ENCODE peak calls at places on chromosome 7, in seven cellular contexts. W, V, A, S, R, O and Q are unnamed samples.

GRCh38 chr7:111137296-111138195 is 46.6 kb downstream of the LRRN3 start:
- DNase-seq in W (no peak), V (peak), A (no peak), S (no peak), R (peak), O (no peak), Q (no peak)

GRCh38 chr7:42071372-42072261 is 165.4 kb downstream of the GLI3 start:
- DNase-seq in W (no peak), V (peak), A (no peak), S (no peak), R (no peak), O (no peak), Q (no peak)

GRCh38 chr7:154744226-154744860 is 258.6 kb downstream of the PAXIP1 start:
- DNase-seq in W (peak), V (no peak), A (peak), S (no peak), R (no peak), O (peak), Q (no peak)

GRCh38 chr7:117132385-117133120 is 179.3 kb downstream of the ST7 start:
- DNase-seq in W (no peak), V (peak), A (no peak), S (no peak), R (no peak), O (peak), Q (no peak)

GRCh38 chr7:158810846-158811245 is 18.5 kb downstream of the ESYT2 start:
- DNase-seq in W (no peak), V (no peak), A (no peak), S (no peak), R (no peak), O (no peak), Q (no peak)

GRCh38 chr7:46660402-46660801 is 739.3 kb upstream of the IGFBP3 start:
- DNase-seq in W (no peak), V (peak), A (no peak), S (no peak), R (no peak), O (no peak), Q (no peak)

GRCh38 chr7:56009695-56010094 is 41.5 kb downstream of the PSPH start:
- DNase-seq in W (peak), V (peak), A (no peak), S (no peak), R (no peak), O (no peak), Q (no peak)

GRCh38 chr7:140403878-140404564 is at the start of gene RAB19:
- DNase-seq in W (peak), V (no peak), A (peak), S (peak), R (peak), O (peak), Q (no peak)

GRCh38 chr7:6258440-6259182 is 13.8 kb downstream of the CYTH3 start:
- DNase-seq in W (no peak), V (peak), A (peak), S (no peak), R (no peak), O (no peak), Q (no peak)

GRCh38 chr7:2623698-2624014 is 8.1 kb upstream of the TTYH3 start:
- DNase-seq in W (no peak), V (no peak), A (no peak), S (no peak), R (no peak), O (no peak), Q (no peak)

GRCh38 chr7:99096124-99096887 is 47.6 kb downstream of the SMURF1 start:
- DNase-seq in W (no peak), V (no peak), A (no peak), S (no peak), R (no peak), O (no peak), Q (no peak)

GRCh38 chr7:18494821-18495408 is 634 bp upstream of the HDAC9 start:
- DNase-seq in W (no peak), V (peak), A (no peak), S (no peak), R (no peak), O (no peak), Q (no peak)

GRCh38 chr7:33922820-33923219 is 17.5 kb downstream of the BMPER start:
- DNase-seq in W (no peak), V (no peak), A (no peak), S (no peak), R (no peak), O (no peak), Q (no peak)

GRCh38 chr7:151012921-151013347 is 11.4 kb downstream of the ATG9B start:
- DNase-seq in W (no peak), V (no peak), A (peak), S (no peak), R (no peak), O (peak), Q (no peak)

GRCh38 chr7:74365320-74366022 is 76.3 kb downstream of the CLIP2 start:
- DNase-seq in W (no peak), V (peak), A (no peak), S (no peak), R (no peak), O (peak), Q (no peak)

GRCh38 chr7:70678621-70679251 is 453.2 kb upstream of the GALNT17 start:
- DNase-seq in W (no peak), V (peak), A (no peak), S (no peak), R (no peak), O (no peak), Q (no peak)

GRCh38 chr7:96495751-96496216 is 173.9 kb upstream of the SLC25A13 start:
- DNase-seq in W (no peak), V (no peak), A (no peak), S (no peak), R (no peak), O (peak), Q (no peak)

GRCh38 chr7:100719523-100720319 is 547 bp upstream of the EPO start:
- DNase-seq in W (no peak), V (peak), A (no peak), S (no peak), R (no peak), O (peak), Q (no peak)

GRCh38 chr7:27784399-27785053 is 44.6 kb downstream of the TAX1BP1 start:
- DNase-seq in W (no peak), V (peak), A (peak), S (no peak), R (no peak), O (peak), Q (no peak)

GRCh38 chr7:94449151-94449725 is 54.5 kb downstream of the COL1A2 start:
- DNase-seq in W (no peak), V (no peak), A (peak), S (no peak), R (no peak), O (peak), Q (no peak)

GRCh38 chr7:110541962-110542361 is 549.0 kb upstream of the LRRN3 start:
- DNase-seq in W (no peak), V (peak), A (no peak), S (no peak), R (no peak), O (peak), Q (no peak)

GRCh38 chr7:117072620-117073118 is 119.4 kb downstream of the ST7 start:
- DNase-seq in W (peak), V (peak), A (no peak), S (no peak), R (peak), O (peak), Q (peak)

GRCh38 chr7:87316846-87317545 is 28.5 kb upstream of the CROT start:
- DNase-seq in W (no peak), V (peak), A (no peak), S (no peak), R (no peak), O (peak), Q (no peak)

GRCh38 chr7:7449055-7449454 is 86.6 kb downstream of the COL28A1 start:
- DNase-seq in W (no peak), V (no peak), A (no peak), S (no peak), R (no peak), O (no peak), Q (no peak)

GRCh38 chr7:75937958-75938786 is 23.2 kb downstream of the POR start:
- DNase-seq in W (peak), V (peak), A (no peak), S (no peak), R (peak), O (peak), Q (peak)

GRCh38 chr7:141014091-141014490 is 661 bp downstream of the MRPS33 start:
- DNase-seq in W (no peak), V (peak), A (no peak), S (no peak), R (no peak), O (no peak), Q (no peak)

GRCh38 chr7:97270280-97270679 is 152.8 kb downstream of the SDHAF3 start:
- DNase-seq in W (no peak), V (no peak), A (no peak), S (no peak), R (no peak), O (no peak), Q (no peak)

GRCh38 chr7:87564290-87564963 is 36.3 kb downstream of the ABCB1 start:
- DNase-seq in W (peak), V (no peak), A (peak), S (no peak), R (no peak), O (peak), Q (no peak)

DNA sequence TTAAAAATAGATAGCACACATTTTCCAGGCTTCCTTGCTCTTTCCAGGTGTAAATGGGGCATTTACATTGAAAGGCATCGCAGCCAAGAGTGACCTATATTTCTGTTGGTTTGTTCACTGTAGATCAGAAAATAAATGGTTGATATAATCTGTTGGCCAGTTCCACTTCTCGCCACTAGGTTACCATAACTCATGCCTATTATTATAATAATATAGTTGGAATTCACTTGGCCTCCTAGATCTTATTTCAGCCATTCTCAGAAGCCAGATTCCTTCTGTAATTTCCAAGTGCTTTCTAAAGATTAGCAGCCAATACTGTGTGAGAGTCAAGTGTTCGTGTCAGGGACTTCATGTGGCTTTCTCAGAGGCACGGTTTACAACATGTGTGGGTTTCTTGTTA is 179.5 kb downstream of the DNAH11 start:
- DNase-seq in W (no peak), V (no peak), A (no peak), S (no peak), R (no peak), O (no peak), Q (no peak)
- TF ChIP-seq CTCF in W (no peak), V (peak), A (no peak), S (no peak), R (no peak), O (peak), Q (no peak)

GRCh38 chr7:52500796-52501195 is 534.6 kb upstream of the POM121L12 start:
- DNase-seq in W (no peak), V (peak), A (no peak), S (no peak), R (no peak), O (peak), Q (no peak)

GRCh38 chr7:52502281-52502680 is 533.2 kb upstream of the POM121L12 start:
- DNase-seq in W (no peak), V (no peak), A (no peak), S (no peak), R (no peak), O (no peak), Q (no peak)

GRCh38 chr7:52501696-52502095 is 533.7 kb upstream of the POM121L12 start:
- DNase-seq in W (no peak), V (no peak), A (no peak), S (no peak), R (no peak), O (no peak), Q (no peak)

GRCh38 chr7:52498319-52498718 is 537.1 kb upstream of the POM121L12 start:
- DNase-seq in W (no peak), V (no peak), A (no peak), S (no peak), R (no peak), O (no peak), Q (no peak)
- TF ChIP-seq CTCF in W (no peak), V (no peak), A (no peak), S (no peak), R (no peak), O (no peak), Q (no peak)

GRCh38 chr7:106309352-106309751 is 24.6 kb upstream of the NAMPT start:
- DNase-seq in W (no peak), V (no peak), A (no peak), S (no peak), R (no peak), O (no peak), Q (no peak)
- TF ChIP-seq CTCF in W (no peak), V (no peak), A (no peak), S (no peak), R (no peak), O (no peak), Q (no peak)

GRCh38 chr7:12107841-12108249 is 103.2 kb upstream of the TMEM106B start:
- DNase-seq in W (no peak), V (peak), A (no peak), S (no peak), R (no peak), O (peak), Q (no peak)

GRCh38 chr7:12110425-12110824 is 100.7 kb upstream of the TMEM106B start:
- DNase-seq in W (no peak), V (no peak), A (no peak), S (no peak), R (no peak), O (no peak), Q (no peak)

DNA sequence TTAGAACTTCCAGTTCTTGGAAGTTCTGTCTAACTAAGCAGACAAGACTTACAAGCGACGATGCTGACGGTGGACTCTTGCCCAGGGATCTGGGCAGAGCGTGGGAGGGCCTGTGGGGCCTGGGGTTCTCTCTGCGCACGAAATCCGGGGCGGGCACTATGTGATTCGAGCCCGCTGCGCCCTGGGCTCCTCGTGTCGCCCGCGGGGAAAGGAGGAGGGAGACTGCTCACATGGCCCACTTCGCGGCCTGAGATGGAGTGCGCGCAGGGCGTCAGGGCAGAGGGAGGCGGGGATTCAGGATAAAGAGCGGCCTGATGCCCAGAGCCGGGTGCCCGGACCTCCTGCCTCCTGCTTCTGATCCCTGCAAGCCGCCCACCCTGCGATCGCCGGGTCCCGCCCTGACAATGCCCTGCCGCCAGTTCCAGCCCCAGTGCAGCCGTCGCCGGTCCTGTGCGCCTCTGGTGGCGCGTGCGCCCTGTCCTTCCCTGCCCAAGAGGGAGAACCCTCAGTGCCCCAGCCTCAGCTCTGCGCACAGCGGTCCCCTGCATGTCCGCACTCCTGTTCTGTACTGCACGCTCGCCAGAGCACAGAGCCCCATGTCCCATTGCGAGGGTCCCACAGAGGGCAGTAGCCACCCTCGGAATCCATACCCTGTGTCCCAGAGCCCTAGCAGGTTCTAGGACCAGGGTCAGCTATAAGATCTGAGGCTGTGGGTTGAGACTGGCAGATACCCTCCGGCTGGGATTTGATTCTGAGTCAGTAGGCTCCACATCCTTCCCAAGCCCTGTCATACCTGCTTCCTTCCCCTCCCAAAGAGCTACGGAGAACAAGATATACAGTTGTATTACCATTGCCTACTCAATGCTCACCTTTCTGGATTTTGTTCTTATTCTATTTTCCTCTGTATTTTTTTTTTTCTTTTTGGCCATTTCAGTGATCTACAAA is 99.4 kb upstream of the TMEM106B start:
- DNase-seq in W (no peak), V (peak), A (no peak), S (no peak), R (peak), O (no peak), Q (no peak)
- TF ChIP-seq CTCF in W (no peak), V (no peak), A (no peak), S (no peak), R (no peak), O (no peak), Q (no peak)

GRCh38 chr7:112383671-112384417 is 66.4 kb upstream of the IFRD1 start:
- DNase-seq in W (no peak), V (no peak), A (no peak), S (no peak), R (no peak), O (peak), Q (no peak)
- TF ChIP-seq CTCF in W (no peak), V (no peak), A (no peak), S (no peak), R (no peak), O (peak), Q (no peak)